ENCODE peak calls at places on chromosomes 6 and 20, in six cellular contexts. I, J, S, G, A and M are unnamed samples. For H3K9me3 and H3K4me1, the result is how much of the 10 kb centered on the place peaks cover.

GRCh38 chr6:129592516-129593232 is 117.3 kb downstream of the ARHGAP18 start:
- DNase-seq in I (no peak), J (no peak), S (peak), G (no peak), A (no peak), M (no peak)

GRCh38 chr20:60011512-60012507 is 53.6 kb downstream of the CDH26 start:
- DNase-seq in I (no peak), J (no peak), S (no peak), G (no peak), A (no peak), M (no peak)

GRCh38 chr6:2556761-2557160 is 194.0 kb downstream of the MYLK4 start:
- DNase-seq in I (no peak), J (no peak), S (no peak), G (peak), A (no peak), M (no peak)

GRCh38 chr20:52494244-52494643 is 302.7 kb upstream of the ZFP64 start:
- DNase-seq in I (no peak), J (no peak), S (peak), G (peak), A (no peak), M (no peak)

GRCh38 chr20:59771506-59772372 is 161.7 kb downstream of the SYCP2 start:
- DNase-seq in I (no peak), J (no peak), S (no peak), G (no peak), A (no peak), M (peak)

GRCh38 chr6:37244430-37245310 is 12.9 kb upstream of the TBC1D22B start:
- DNase-seq in I (peak), J (peak), S (peak), G (peak), A (peak), M (peak)

GRCh38 chr20:5178046-5178445 is 51.2 kb downstream of the CDS2 start:
- DNase-seq in I (no peak), J (no peak), S (no peak), G (no peak), A (no peak), M (no peak)

GRCh38 chr20:19875746-19876145 is 117.7 kb downstream of the RIN2 start:
- DNase-seq in I (no peak), J (no peak), S (peak), G (no peak), A (no peak), M (no peak)

GRCh38 chr6:107698146-107698545 is 126.0 kb downstream of the SCML4 start:
- DNase-seq in I (no peak), J (no peak), S (peak), G (peak), A (no peak), M (no peak)

GRCh38 chr6:163078712-163079111 is 335.8 kb upstream of the QKI start:
- DNase-seq in I (no peak), J (no peak), S (no peak), G (no peak), A (no peak), M (no peak)

GRCh38 chr6:108452725-108453195 is 108.0 kb upstream of the FOXO3 start:
- DNase-seq in I (no peak), J (no peak), S (peak), G (peak), A (no peak), M (peak)

GRCh38 chr6:28277746-28278145 is 3.6 kb upstream of the PGBD1 start:
- DNase-seq in I (no peak), J (no peak), S (no peak), G (no peak), A (no peak), M (no peak)

GRCh38 chr20:20547221-20547875 is 165.1 kb downstream of the RALGAPA2 start:
- DNase-seq in I (no peak), J (no peak), S (peak), G (peak), A (no peak), M (no peak)

GRCh38 chr6:168671863-168672546 is 231.0 kb downstream of the SMOC2 start:
- DNase-seq in I (no peak), J (no peak), S (no peak), G (no peak), A (no peak), M (no peak)

GRCh38 chr20:38685853-38686473 is 38.3 kb upstream of the SLC32A1 start:
- DNase-seq in I (no peak), J (peak), S (peak), G (peak), A (peak), M (peak)

GRCh38 chr20:48719598-48720255 is 108.1 kb downstream of the PREX1 start:
- DNase-seq in I (no peak), J (no peak), S (no peak), G (no peak), A (no peak), M (no peak)

GRCh38 chr6:105793132-105793531 is 293.0 kb upstream of the PRDM1 start:
- DNase-seq in I (no peak), J (no peak), S (no peak), G (no peak), A (no peak), M (no peak)

GRCh38 chr6:108020438-108021116 is 54.0 kb downstream of the OSTM1 start:
- DNase-seq in I (no peak), J (no peak), S (no peak), G (no peak), A (no peak), M (no peak)

GRCh38 chr6:98572579-98572978 is 261.8 kb upstream of the POU3F2 start:
- DNase-seq in I (no peak), J (no peak), S (no peak), G (no peak), A (no peak), M (no peak)

GRCh38 chr6:169235286-169235685 is 18.4 kb downstream of the THBS2 start:
- DNase-seq in I (no peak), J (no peak), S (no peak), G (no peak), A (no peak), M (no peak)

GRCh38 chr20:58980711-58981563 is at the start of gene NELFCD:
- DNase-seq in I (peak), J (peak), S (peak), G (peak), A (peak), M (peak)

GRCh38 chr6:49468042-49468441 is 4.9 kb downstream of the CENPQ start:
- DNase-seq in I (no peak), J (no peak), S (no peak), G (no peak), A (no peak), M (no peak)

GRCh38 chr6:119241124-119241491 is 108.5 kb downstream of the MAN1A1 start:
- DNase-seq in I (no peak), J (no peak), S (peak), G (peak), A (peak), M (peak)

DNA sequence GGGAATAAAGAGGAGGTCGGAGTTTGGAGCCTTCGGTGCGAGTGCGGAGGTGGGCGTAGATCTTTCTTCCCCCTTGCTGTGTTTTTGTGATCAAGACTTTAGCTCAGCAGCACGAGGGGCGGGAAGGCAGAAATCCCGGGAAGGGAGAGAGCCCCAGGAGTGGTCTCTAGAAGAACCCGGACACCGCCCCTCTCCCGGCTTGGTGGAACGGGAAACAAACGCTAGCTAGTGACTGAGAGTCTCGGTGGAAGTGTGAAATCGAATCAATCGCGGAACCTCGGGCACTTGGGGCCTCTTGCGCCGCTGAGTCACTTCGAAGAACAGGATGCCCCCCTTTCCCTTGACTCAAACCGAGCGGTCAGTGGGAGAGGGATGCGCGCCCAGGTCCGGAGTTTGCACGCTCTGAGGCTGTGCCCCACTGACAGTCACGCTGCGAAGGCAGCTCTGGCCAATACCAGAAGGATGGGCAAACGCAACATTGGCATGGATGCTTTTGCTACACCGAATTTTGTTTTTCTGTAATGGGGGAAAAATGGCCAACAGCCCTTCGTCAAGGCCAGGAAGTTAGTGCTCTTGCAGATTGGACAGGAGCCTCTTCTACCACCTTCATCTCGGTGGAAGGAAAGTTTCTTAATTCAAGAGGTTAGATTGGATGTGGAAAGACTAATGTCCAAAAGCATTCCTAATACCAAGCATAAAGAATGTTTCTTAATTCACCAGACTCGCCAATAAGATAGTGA is 1.6 kb upstream of the OLIG3 start:
- DNase-seq in I (no peak), J (no peak), S (no peak), G (no peak), A (no peak), M (no peak)
- H3K9me3 ChIP-seq in I (under half), J (under half), S (under half), G (under half), A (under half), M (under half)

DNA sequence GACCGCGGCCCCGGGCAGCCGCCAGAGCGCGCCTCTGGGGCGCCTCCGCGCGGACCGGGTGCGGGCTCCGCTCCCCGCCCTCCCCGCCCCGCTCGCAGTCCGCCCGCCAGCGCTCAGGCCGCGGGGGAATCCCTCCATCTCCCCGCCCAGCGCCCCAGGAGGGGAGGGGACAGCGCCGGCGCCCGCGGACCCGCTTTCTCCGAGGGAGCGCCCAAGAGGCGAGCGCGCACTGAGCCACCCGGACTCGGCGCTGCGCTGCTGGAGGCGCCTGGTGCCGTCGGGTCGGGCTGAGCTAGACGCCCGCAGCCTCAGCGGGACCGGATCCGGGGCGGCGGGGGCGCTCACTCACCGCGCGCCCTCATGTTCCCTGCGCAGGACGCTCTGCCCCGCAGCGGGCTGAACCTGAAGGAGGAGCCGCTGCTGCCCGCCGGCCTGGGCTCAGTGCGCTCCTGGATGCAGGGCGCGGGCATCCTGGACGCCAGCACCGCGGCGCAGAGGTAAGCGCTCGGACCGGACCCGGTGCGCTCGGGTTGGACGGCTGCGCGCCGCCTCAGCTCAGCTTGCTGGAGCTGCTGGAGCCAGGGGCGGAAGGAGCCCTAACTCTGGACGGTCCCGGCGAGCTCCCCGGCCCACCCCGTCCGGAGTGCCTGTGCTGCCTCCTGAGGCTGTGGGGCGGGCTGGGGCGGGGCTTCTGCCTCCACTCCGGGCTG is 861 bp downstream of the EBF4 start:
- DNase-seq in I (no peak), J (peak), S (peak), G (peak), A (peak), M (no peak)
- H3K27ac ChIP-seq in I (no peak), J (no peak), S (no peak), G (no peak), A (no peak), M (peak)

GRCh38 chr6:111573892-111574800 is 31.5 kb downstream of the TRAF3IP2 start:
- DNase-seq in I (peak), J (no peak), S (peak), G (peak), A (no peak), M (peak)

GRCh38 chr6:111573118-111573883 is 32.4 kb downstream of the TRAF3IP2 start:
- DNase-seq in I (no peak), J (no peak), S (peak), G (peak), A (peak), M (no peak)

GRCh38 chr6:111576302-111576701 is 29.4 kb downstream of the TRAF3IP2 start:
- DNase-seq in I (no peak), J (no peak), S (peak), G (peak), A (no peak), M (no peak)

GRCh38 chr6:111569951-111570350 is 35.7 kb downstream of the TRAF3IP2 start:
- DNase-seq in I (no peak), J (no peak), S (no peak), G (no peak), A (no peak), M (no peak)

GRCh38 chr6:111572216-111572706 is 33.4 kb downstream of the TRAF3IP2 start:
- DNase-seq in I (no peak), J (no peak), S (no peak), G (no peak), A (no peak), M (no peak)
- H3K4me1 ChIP-seq in I (under half), J (under half), S (under half), G (under half), A (under half), M (under half)

DNA sequence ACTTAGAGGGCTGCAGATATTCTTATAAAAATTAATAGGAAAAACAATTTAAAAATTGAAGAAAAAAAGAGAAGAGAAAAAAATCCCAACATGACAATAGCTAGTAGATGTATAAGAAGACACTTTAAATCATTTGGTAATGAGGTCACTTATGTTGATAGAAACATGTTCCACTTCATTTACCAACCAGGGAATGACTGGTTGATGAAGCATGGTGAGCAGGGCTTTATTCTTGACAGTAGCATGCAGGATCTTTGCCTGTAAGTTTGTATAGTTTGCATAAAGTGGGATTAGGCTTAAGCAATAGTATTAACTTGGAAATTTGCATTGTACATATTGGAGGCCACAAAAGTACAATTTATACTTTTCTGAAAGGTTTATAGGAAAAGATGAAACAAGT is 67.1 kb downstream of the NOX3 start:
- DNase-seq in I (no peak), J (no peak), S (no peak), G (no peak), A (no peak), M (no peak)
- H3K9me3 ChIP-seq in I (under half), J (under half), S (under half), G (under half), A (under half), M (under half)

GRCh38 chr6:21666788-21667681 is 73.5 kb downstream of the SOX4 start:
- DNase-seq in I (no peak), J (no peak), S (no peak), G (peak), A (no peak), M (peak)
- H3K27ac ChIP-seq in I (peak), J (peak), S (no peak), G (no peak), A (no peak), M (no peak)

GRCh38 chr6:111662794-111663231 is 57.1 kb upstream of the TRAF3IP2 start:
- DNase-seq in I (no peak), J (no peak), S (peak), G (peak), A (no peak), M (no peak)

GRCh38 chr6:111660531-111660930 is 54.9 kb upstream of the TRAF3IP2 start:
- DNase-seq in I (no peak), J (no peak), S (no peak), G (no peak), A (no peak), M (no peak)

GRCh38 chr6:111662192-111662793 is 56.6 kb upstream of the TRAF3IP2 start:
- DNase-seq in I (no peak), J (no peak), S (no peak), G (no peak), A (no peak), M (no peak)

GRCh38 chr6:111663232-111663631 is 57.6 kb upstream of the TRAF3IP2 start:
- DNase-seq in I (no peak), J (no peak), S (peak), G (no peak), A (peak), M (no peak)

DNA sequence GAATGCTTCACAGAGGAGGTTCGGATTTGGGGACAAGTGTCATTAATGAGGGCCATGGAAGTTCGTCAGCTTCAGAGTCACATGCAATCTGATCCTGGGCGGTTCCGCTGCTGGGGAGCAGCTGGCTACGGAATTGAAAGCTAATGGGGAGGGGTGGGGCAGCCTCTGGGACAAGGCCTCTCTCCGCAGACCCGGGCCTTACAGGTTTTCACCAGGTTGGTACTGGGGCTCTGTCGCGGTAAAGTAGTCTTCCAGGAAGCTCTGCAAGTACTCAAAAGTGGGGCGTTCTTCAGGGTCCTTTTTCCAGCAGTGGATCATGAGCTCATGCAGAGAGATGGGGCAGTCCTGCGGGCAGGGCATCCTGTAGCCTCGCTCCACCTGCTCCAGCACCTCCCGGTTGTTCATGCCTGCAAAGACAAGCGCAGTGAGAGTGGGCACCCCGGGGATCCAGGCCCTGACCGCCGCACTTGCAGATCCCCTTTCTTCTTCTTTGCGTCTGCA is 55.9 kb upstream of the TRAF3IP2 start:
- DNase-seq in I (no peak), J (no peak), S (no peak), G (no peak), A (no peak), M (no peak)
- H3K4me1 ChIP-seq in I (under half), J (under half), S (half or more), G (under half), A (under half), M (half or more)

GRCh38 chr6:125245109-125245508 is 56.7 kb downstream of the HDDC2 start:
- DNase-seq in I (no peak), J (no peak), S (no peak), G (no peak), A (no peak), M (no peak)
- H3K9me3 ChIP-seq in I (under half), J (under half), S (under half), G (under half), A (under half), M (under half)

GRCh38 chr6:7912736-7913517 is 2.3 kb upstream of the TXNDC5 start:
- DNase-seq in I (no peak), J (no peak), S (no peak), G (no peak), A (no peak), M (no peak)
- H3K27ac ChIP-seq in I (no peak), J (no peak), S (no peak), G (no peak), A (no peak), M (no peak)

GRCh38 chr6:14417377-14417776 is 299.8 kb downstream of the CD83 start:
- DNase-seq in I (no peak), J (no peak), S (no peak), G (no peak), A (no peak), M (no peak)
- H3K4me1 ChIP-seq in I (under half), J (under half), S (under half), G (under half), A (under half), M (under half)

GRCh38 chr6:160421854-160422253 is 73.7 kb downstream of the SLC22A3 start:
- DNase-seq in I (peak), J (no peak), S (peak), G (peak), A (peak), M (no peak)
- H3K9me3 ChIP-seq in I (under half), J (under half), S (under half), G (under half), A (under half), M (under half)